ENCODE peak calls at places on chromosomes 11 and 22, in five cellular contexts. One of them, this sample, is unnamed.

GRCh38 chr22:34993548-34993947 is 72.4 kb upstream of the ISX start:
- DNase-seq in body of pancreas: peak
- DNase-seq in activated T-cell treated with anti-CD3 and anti-CD28 coated beads for 1 hour: no peak
- DNase-seq in substantia nigra: no peak
- DNase-seq in fibroblast of villous mesenchyme: no peak
- DNase-seq in this sample: no peak

GRCh38 chr22:40345271-40345670 is 1.0 kb upstream of the ADSL start:
- DNase-seq in activated T-cell treated with anti-CD3 and anti-CD28 coated beads for 1 hour: no peak
- DNase-seq in substantia nigra: no peak
- DNase-seq in body of pancreas: no peak
- DNase-seq in fibroblast of villous mesenchyme: peak
- DNase-seq in this sample: peak

GRCh38 chr11:66696186-66696585 is 18.5 kb upstream of the RBM4B start:
- DNase-seq in fibroblast of villous mesenchyme: no peak
- DNase-seq in substantia nigra: no peak
- DNase-seq in activated T-cell treated with anti-CD3 and anti-CD28 coated beads for 1 hour: no peak
- DNase-seq in body of pancreas: no peak
- DNase-seq in this sample: no peak

GRCh38 chr22:46959369-46959768 is 196.9 kb downstream of the TBC1D22A start:
- DNase-seq in substantia nigra: no peak
- DNase-seq in fibroblast of villous mesenchyme: no peak
- DNase-seq in activated T-cell treated with anti-CD3 and anti-CD28 coated beads for 1 hour: no peak
- DNase-seq in body of pancreas: no peak
- DNase-seq in this sample: no peak

GRCh38 chr11:93622043-93622442 is 39.4 kb upstream of the CEP295 start:
- DNase-seq in activated T-cell treated with anti-CD3 and anti-CD28 coated beads for 1 hour: no peak
- DNase-seq in fibroblast of villous mesenchyme: peak
- DNase-seq in body of pancreas: no peak
- DNase-seq in substantia nigra: no peak
- DNase-seq in this sample: no peak

GRCh38 chr11:61783717-61784505 is 8.5 kb downstream of the TMEM258 start:
- DNase-seq in activated T-cell treated with anti-CD3 and anti-CD28 coated beads for 1 hour: no peak
- DNase-seq in fibroblast of villous mesenchyme: peak
- DNase-seq in substantia nigra: no peak
- DNase-seq in body of pancreas: no peak
- DNase-seq in this sample: no peak

GRCh38 chr11:12784987-12785386 is 110.8 kb downstream of the TEAD1 start:
- DNase-seq in body of pancreas: no peak
- DNase-seq in substantia nigra: no peak
- DNase-seq in activated T-cell treated with anti-CD3 and anti-CD28 coated beads for 1 hour: no peak
- DNase-seq in fibroblast of villous mesenchyme: no peak
- DNase-seq in this sample: no peak

GRCh38 chr22:37233751-37234631 is 10.1 kb downstream of the RAC2 start:
- DNase-seq in body of pancreas: no peak
- DNase-seq in fibroblast of villous mesenchyme: no peak
- DNase-seq in activated T-cell treated with anti-CD3 and anti-CD28 coated beads for 1 hour: no peak
- DNase-seq in substantia nigra: no peak
- DNase-seq in this sample: no peak

GRCh38 chr22:31490496-31490925 is 869 bp upstream of the EIF4ENIF1 start:
- DNase-seq in activated T-cell treated with anti-CD3 and anti-CD28 coated beads for 1 hour: peak
- DNase-seq in body of pancreas: peak
- DNase-seq in substantia nigra: peak
- DNase-seq in fibroblast of villous mesenchyme: peak
- DNase-seq in this sample: peak

GRCh38 chr22:41535244-41535643 is 9.0 kb downstream of the POLR3H start:
- DNase-seq in activated T-cell treated with anti-CD3 and anti-CD28 coated beads for 1 hour: no peak
- DNase-seq in substantia nigra: no peak
- DNase-seq in body of pancreas: no peak
- DNase-seq in fibroblast of villous mesenchyme: peak
- DNase-seq in this sample: no peak

GRCh38 chr11:17743808-17744119 is 9.2 kb downstream of the KCNC1 start:
- DNase-seq in fibroblast of villous mesenchyme: no peak
- DNase-seq in substantia nigra: no peak
- DNase-seq in activated T-cell treated with anti-CD3 and anti-CD28 coated beads for 1 hour: no peak
- DNase-seq in body of pancreas: no peak
- DNase-seq in this sample: no peak

GRCh38 chr22:30890689-30891442 is 77.7 kb downstream of the MORC2 start:
- DNase-seq in fibroblast of villous mesenchyme: peak
- DNase-seq in body of pancreas: peak
- DNase-seq in activated T-cell treated with anti-CD3 and anti-CD28 coated beads for 1 hour: peak
- DNase-seq in substantia nigra: no peak
- DNase-seq in this sample: peak

GRCh38 chr11:83162377-83162776 is 5.4 kb downstream of the PCF11 start:
- DNase-seq in substantia nigra: no peak
- DNase-seq in body of pancreas: no peak
- DNase-seq in fibroblast of villous mesenchyme: peak
- DNase-seq in activated T-cell treated with anti-CD3 and anti-CD28 coated beads for 1 hour: no peak
- DNase-seq in this sample: no peak

GRCh38 chr11:76049506-76049905 is 156.8 kb downstream of the WNT11 start:
- DNase-seq in activated T-cell treated with anti-CD3 and anti-CD28 coated beads for 1 hour: no peak
- DNase-seq in substantia nigra: no peak
- DNase-seq in body of pancreas: no peak
- DNase-seq in fibroblast of villous mesenchyme: no peak
- DNase-seq in this sample: no peak

GRCh38 chr11:111620518-111620917 is 18.3 kb downstream of the SIK2 start:
- DNase-seq in substantia nigra: no peak
- DNase-seq in fibroblast of villous mesenchyme: no peak
- DNase-seq in body of pancreas: no peak
- DNase-seq in activated T-cell treated with anti-CD3 and anti-CD28 coated beads for 1 hour: no peak
- DNase-seq in this sample: no peak

GRCh38 chr11:19816817-19817216 is 104.2 kb downstream of the NAV2 start:
- DNase-seq in body of pancreas: no peak
- DNase-seq in fibroblast of villous mesenchyme: no peak
- DNase-seq in activated T-cell treated with anti-CD3 and anti-CD28 coated beads for 1 hour: no peak
- DNase-seq in substantia nigra: no peak
- DNase-seq in this sample: no peak

GRCh38 chr11:73995731-73996130 is 13.1 kb upstream of the UCP2 start:
- DNase-seq in body of pancreas: no peak
- DNase-seq in fibroblast of villous mesenchyme: no peak
- DNase-seq in activated T-cell treated with anti-CD3 and anti-CD28 coated beads for 1 hour: no peak
- DNase-seq in substantia nigra: no peak
- DNase-seq in this sample: no peak

GRCh38 chr11:27842290-27842689 is 142.0 kb upstream of the BDNF start:
- DNase-seq in body of pancreas: no peak
- DNase-seq in fibroblast of villous mesenchyme: no peak
- DNase-seq in substantia nigra: no peak
- DNase-seq in activated T-cell treated with anti-CD3 and anti-CD28 coated beads for 1 hour: no peak
- DNase-seq in this sample: no peak